ENCODE peak calls at places on chromosomes 6 and 20, in eight cellular contexts. One of them, this sample, is unnamed.

GRCh38 chr20:50558483-50558925 is 48.3 kb downstream of the PTPN1 start:
- DNase-seq in CD4-positive, alpha-beta T cell: no peak
- DNase-seq in cardiac muscle cell: no peak
- DNase-seq in ascending aorta: no peak
- DNase-seq in upper lobe of right lung: no peak
- DNase-seq in foreskin keratinocyte: peak
- DNase-seq in IMR-90: peak
- DNase-seq in dorsolateral prefrontal cortex: no peak
- DNase-seq in this sample: peak

GRCh38 chr20:50085481-50086365 is 27.2 kb downstream of the UBE2V1 start:
- DNase-seq in CD4-positive, alpha-beta T cell: no peak
- DNase-seq in cardiac muscle cell: peak
- DNase-seq in ascending aorta: peak
- DNase-seq in upper lobe of right lung: peak
- DNase-seq in foreskin keratinocyte: no peak
- DNase-seq in IMR-90: peak
- DNase-seq in dorsolateral prefrontal cortex: no peak
- DNase-seq in this sample: no peak

GRCh38 chr20:32976746-32977145 is 27.5 kb downstream of the SUN5 start:
- DNase-seq in CD4-positive, alpha-beta T cell: no peak
- DNase-seq in cardiac muscle cell: no peak
- DNase-seq in ascending aorta: peak
- DNase-seq in upper lobe of right lung: no peak
- DNase-seq in foreskin keratinocyte: no peak
- DNase-seq in IMR-90: no peak
- DNase-seq in dorsolateral prefrontal cortex: no peak
- DNase-seq in this sample: no peak

GRCh38 chr20:33789109-33789857 is 21.9 kb upstream of the CHMP4B start:
- DNase-seq in CD4-positive, alpha-beta T cell: no peak
- DNase-seq in cardiac muscle cell: peak
- DNase-seq in ascending aorta: peak
- DNase-seq in upper lobe of right lung: peak
- DNase-seq in foreskin keratinocyte: peak
- DNase-seq in IMR-90: peak
- DNase-seq in dorsolateral prefrontal cortex: peak
- DNase-seq in this sample: peak

GRCh38 chr20:47440857-47441773 is 60.6 kb upstream of the NCOA3 start:
- DNase-seq in CD4-positive, alpha-beta T cell: no peak
- DNase-seq in cardiac muscle cell: peak
- DNase-seq in ascending aorta: no peak
- DNase-seq in upper lobe of right lung: no peak
- DNase-seq in foreskin keratinocyte: no peak
- DNase-seq in IMR-90: peak
- DNase-seq in dorsolateral prefrontal cortex: no peak
- DNase-seq in this sample: no peak

GRCh38 chr20:45316150-45317080 is 8.3 kb upstream of the MATN4 start:
- DNase-seq in CD4-positive, alpha-beta T cell: no peak
- DNase-seq in cardiac muscle cell: no peak
- DNase-seq in ascending aorta: no peak
- DNase-seq in upper lobe of right lung: no peak
- DNase-seq in foreskin keratinocyte: no peak
- DNase-seq in IMR-90: no peak
- DNase-seq in dorsolateral prefrontal cortex: no peak
- DNase-seq in this sample: no peak

GRCh38 chr6:73131706-73132105 is 93.6 kb downstream of the KHDC1L start:
- DNase-seq in CD4-positive, alpha-beta T cell: no peak
- DNase-seq in cardiac muscle cell: peak
- DNase-seq in ascending aorta: no peak
- DNase-seq in upper lobe of right lung: no peak
- DNase-seq in foreskin keratinocyte: no peak
- DNase-seq in IMR-90: peak
- DNase-seq in dorsolateral prefrontal cortex: no peak
- DNase-seq in this sample: no peak

GRCh38 chr6:124022641-124023040 is 219.0 kb downstream of the NKAIN2 start:
- DNase-seq in CD4-positive, alpha-beta T cell: no peak
- DNase-seq in cardiac muscle cell: no peak
- DNase-seq in ascending aorta: no peak
- DNase-seq in upper lobe of right lung: no peak
- DNase-seq in foreskin keratinocyte: no peak
- DNase-seq in IMR-90: no peak
- DNase-seq in dorsolateral prefrontal cortex: no peak
- DNase-seq in this sample: no peak

GRCh38 chr20:62347151-62347404 is 20.0 kb downstream of the LAMA5 start:
- DNase-seq in CD4-positive, alpha-beta T cell: no peak
- DNase-seq in cardiac muscle cell: no peak
- DNase-seq in ascending aorta: no peak
- DNase-seq in upper lobe of right lung: no peak
- DNase-seq in foreskin keratinocyte: no peak
- DNase-seq in IMR-90: no peak
- DNase-seq in dorsolateral prefrontal cortex: no peak
- DNase-seq in this sample: no peak

GRCh38 chr6:131060311-131060710 is 2.7 kb downstream of the EPB41L2 start:
- DNase-seq in CD4-positive, alpha-beta T cell: no peak
- DNase-seq in cardiac muscle cell: no peak
- DNase-seq in ascending aorta: no peak
- DNase-seq in upper lobe of right lung: no peak
- DNase-seq in foreskin keratinocyte: no peak
- DNase-seq in IMR-90: peak
- DNase-seq in dorsolateral prefrontal cortex: no peak
- DNase-seq in this sample: no peak

GRCh38 chr6:836276-836853 is 143.4 kb upstream of the EXOC2 start:
- DNase-seq in CD4-positive, alpha-beta T cell: no peak
- DNase-seq in cardiac muscle cell: no peak
- DNase-seq in ascending aorta: no peak
- DNase-seq in upper lobe of right lung: no peak
- DNase-seq in foreskin keratinocyte: peak
- DNase-seq in IMR-90: no peak
- DNase-seq in dorsolateral prefrontal cortex: no peak
- DNase-seq in this sample: no peak

GRCh38 chr6:33961686-33962085 is 157.9 kb upstream of the MLN start:
- DNase-seq in CD4-positive, alpha-beta T cell: no peak
- DNase-seq in cardiac muscle cell: no peak
- DNase-seq in ascending aorta: peak
- DNase-seq in upper lobe of right lung: peak
- DNase-seq in foreskin keratinocyte: no peak
- DNase-seq in IMR-90: no peak
- DNase-seq in dorsolateral prefrontal cortex: no peak
- DNase-seq in this sample: no peak

DNA sequence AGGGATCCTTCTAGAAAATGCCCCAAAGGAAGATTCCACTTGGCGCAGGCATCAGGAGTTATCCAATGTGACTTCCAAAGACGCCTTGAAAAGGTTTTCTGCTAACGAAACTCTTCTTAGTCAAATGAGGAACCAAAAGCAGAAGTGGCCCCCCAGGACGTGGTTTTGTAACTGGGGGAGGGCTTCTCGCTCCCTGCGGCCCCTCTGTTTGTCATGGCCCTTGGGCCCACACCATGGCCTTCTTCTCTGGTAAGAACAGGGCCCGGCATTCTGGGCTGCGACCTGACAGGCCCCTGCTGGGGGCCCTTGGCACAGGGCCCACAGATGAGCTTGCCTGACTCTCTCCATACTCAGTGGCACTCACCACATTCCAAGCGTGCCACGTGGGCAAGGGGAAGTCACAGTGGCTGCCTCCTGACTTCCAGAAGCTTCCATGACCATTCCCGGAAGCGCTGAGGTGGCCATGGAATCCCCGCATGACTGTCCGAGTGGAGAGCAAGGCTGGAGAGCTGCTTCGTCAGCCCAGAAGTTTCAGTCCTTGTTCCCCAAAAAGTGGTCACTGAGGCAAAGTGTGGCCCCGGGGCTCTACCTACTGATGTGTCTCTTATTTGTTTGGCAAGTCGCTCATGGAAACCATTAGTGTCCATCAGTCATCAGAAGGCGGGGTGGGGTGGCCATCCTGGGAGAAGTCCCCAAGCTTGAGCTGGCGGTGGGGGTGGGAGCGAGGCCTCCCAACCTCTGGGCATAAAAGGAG is 881 bp upstream of the CTSZ start:
- DNase-seq in CD4-positive, alpha-beta T cell: no peak
- DNase-seq in cardiac muscle cell: no peak
- DNase-seq in ascending aorta: peak
- DNase-seq in upper lobe of right lung: peak
- DNase-seq in foreskin keratinocyte: no peak
- DNase-seq in IMR-90: no peak
- DNase-seq in dorsolateral prefrontal cortex: no peak
- DNase-seq in this sample: no peak
- H3K27ac ChIP-seq in CD4-positive, alpha-beta T cell: no peak
- H3K27ac ChIP-seq in cardiac muscle cell: no peak
- H3K27ac ChIP-seq in ascending aorta: peak
- H3K27ac ChIP-seq in upper lobe of right lung: peak
- H3K27ac ChIP-seq in foreskin keratinocyte: peak
- H3K27ac ChIP-seq in IMR-90: no peak
- H3K27ac ChIP-seq in dorsolateral prefrontal cortex: peak
- H3K27ac ChIP-seq in this sample: no peak

DNA sequence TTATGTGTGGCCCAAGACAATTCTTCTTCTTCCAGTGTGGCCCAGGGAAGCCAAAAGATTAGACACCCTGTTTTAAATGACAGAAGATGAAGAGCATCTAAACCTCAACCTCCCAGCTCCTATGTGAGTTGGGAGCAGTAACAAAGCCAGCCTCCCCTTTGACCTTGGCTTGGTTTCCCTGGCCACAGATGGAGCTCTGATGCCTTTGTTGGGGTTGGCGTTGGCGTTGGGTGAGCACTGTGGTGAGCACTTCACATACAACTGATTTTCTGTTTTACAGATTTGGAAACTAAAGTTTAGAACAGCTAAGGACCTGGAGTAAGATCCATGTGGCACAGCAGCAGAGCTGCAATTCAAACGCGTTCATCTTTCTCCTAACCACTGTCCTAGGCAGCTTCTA is 22.1 kb downstream of the DAAM2 start:
- DNase-seq in CD4-positive, alpha-beta T cell: no peak
- DNase-seq in cardiac muscle cell: no peak
- DNase-seq in ascending aorta: no peak
- DNase-seq in upper lobe of right lung: no peak
- DNase-seq in foreskin keratinocyte: no peak
- DNase-seq in IMR-90: no peak
- DNase-seq in dorsolateral prefrontal cortex: no peak
- DNase-seq in this sample: no peak
- H3K27ac ChIP-seq in CD4-positive, alpha-beta T cell: no peak
- H3K27ac ChIP-seq in cardiac muscle cell: no peak
- H3K27ac ChIP-seq in ascending aorta: peak
- H3K27ac ChIP-seq in upper lobe of right lung: no peak
- H3K27ac ChIP-seq in foreskin keratinocyte: no peak
- H3K27ac ChIP-seq in IMR-90: no peak
- H3K27ac ChIP-seq in dorsolateral prefrontal cortex: peak
- H3K27ac ChIP-seq in this sample: no peak

DNA sequence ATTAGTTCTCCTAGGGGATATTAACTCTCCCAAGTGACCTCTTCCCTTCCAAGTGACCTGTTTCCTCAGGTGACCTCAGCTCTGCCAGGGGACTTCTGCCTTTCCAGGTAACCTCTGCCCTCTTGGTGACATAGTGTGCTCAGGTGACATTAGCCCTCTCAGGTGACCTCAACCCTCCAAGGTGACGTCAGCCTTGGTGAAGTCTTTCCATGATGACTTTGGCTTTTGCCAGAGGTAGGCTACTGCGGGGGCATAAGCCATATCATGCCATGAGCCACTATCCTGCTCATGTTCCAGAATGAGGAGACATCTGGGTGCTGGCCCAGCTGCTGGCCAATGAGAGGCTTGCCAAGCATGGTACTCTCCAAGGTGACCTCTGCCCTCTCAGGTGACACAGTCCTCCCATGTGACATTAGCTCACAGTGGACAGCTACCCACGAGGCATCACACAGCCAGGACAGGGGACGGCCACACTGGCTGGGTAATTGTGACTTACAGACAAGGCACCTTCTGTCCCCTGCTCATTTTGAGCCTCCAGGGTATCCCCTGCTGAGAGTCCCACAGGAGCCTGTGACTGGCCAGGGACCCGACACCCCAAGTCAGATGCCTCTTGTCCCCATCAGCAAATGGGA is 31.1 kb downstream of the UBD start:
- DNase-seq in CD4-positive, alpha-beta T cell: no peak
- DNase-seq in cardiac muscle cell: no peak
- DNase-seq in ascending aorta: no peak
- DNase-seq in upper lobe of right lung: no peak
- DNase-seq in foreskin keratinocyte: no peak
- DNase-seq in IMR-90: no peak
- DNase-seq in dorsolateral prefrontal cortex: no peak
- DNase-seq in this sample: no peak
- H3K27ac ChIP-seq in CD4-positive, alpha-beta T cell: no peak
- H3K27ac ChIP-seq in cardiac muscle cell: no peak
- H3K27ac ChIP-seq in ascending aorta: no peak
- H3K27ac ChIP-seq in upper lobe of right lung: no peak
- H3K27ac ChIP-seq in foreskin keratinocyte: no peak
- H3K27ac ChIP-seq in IMR-90: no peak
- H3K27ac ChIP-seq in dorsolateral prefrontal cortex: no peak
- H3K27ac ChIP-seq in this sample: no peak

GRCh38 chr6:82249381-82250253 is 2.1 kb upstream of the IBTK start:
- DNase-seq in CD4-positive, alpha-beta T cell: no peak
- DNase-seq in cardiac muscle cell: no peak
- DNase-seq in ascending aorta: no peak
- DNase-seq in upper lobe of right lung: no peak
- DNase-seq in foreskin keratinocyte: no peak
- DNase-seq in IMR-90: no peak
- DNase-seq in dorsolateral prefrontal cortex: no peak
- DNase-seq in this sample: no peak
- H3K27ac ChIP-seq in CD4-positive, alpha-beta T cell: no peak
- H3K27ac ChIP-seq in cardiac muscle cell: no peak
- H3K27ac ChIP-seq in ascending aorta: no peak
- H3K27ac ChIP-seq in upper lobe of right lung: no peak
- H3K27ac ChIP-seq in foreskin keratinocyte: no peak
- H3K27ac ChIP-seq in IMR-90: no peak
- H3K27ac ChIP-seq in dorsolateral prefrontal cortex: no peak
- H3K27ac ChIP-seq in this sample: peak

GRCh38 chr6:139175389-139175788 is 40.5 kb downstream of the HECA start:
- DNase-seq in CD4-positive, alpha-beta T cell: no peak
- DNase-seq in cardiac muscle cell: no peak
- DNase-seq in ascending aorta: no peak
- DNase-seq in upper lobe of right lung: no peak
- DNase-seq in foreskin keratinocyte: no peak
- DNase-seq in IMR-90: no peak
- DNase-seq in dorsolateral prefrontal cortex: no peak
- DNase-seq in this sample: no peak
- H3K27ac ChIP-seq in CD4-positive, alpha-beta T cell: peak
- H3K27ac ChIP-seq in cardiac muscle cell: no peak
- H3K27ac ChIP-seq in ascending aorta: no peak
- H3K27ac ChIP-seq in upper lobe of right lung: no peak
- H3K27ac ChIP-seq in foreskin keratinocyte: no peak
- H3K27ac ChIP-seq in IMR-90: no peak
- H3K27ac ChIP-seq in dorsolateral prefrontal cortex: no peak
- H3K27ac ChIP-seq in this sample: no peak

GRCh38 chr6:88360203-88360797 is 194.2 kb upstream of the CNR1 start:
- DNase-seq in CD4-positive, alpha-beta T cell: no peak
- DNase-seq in cardiac muscle cell: no peak
- DNase-seq in ascending aorta: no peak
- DNase-seq in upper lobe of right lung: no peak
- DNase-seq in foreskin keratinocyte: no peak
- DNase-seq in IMR-90: no peak
- DNase-seq in dorsolateral prefrontal cortex: no peak
- DNase-seq in this sample: no peak
- H3K27ac ChIP-seq in CD4-positive, alpha-beta T cell: no peak
- H3K27ac ChIP-seq in cardiac muscle cell: no peak
- H3K27ac ChIP-seq in ascending aorta: no peak
- H3K27ac ChIP-seq in upper lobe of right lung: no peak
- H3K27ac ChIP-seq in foreskin keratinocyte: no peak
- H3K27ac ChIP-seq in IMR-90: no peak
- H3K27ac ChIP-seq in dorsolateral prefrontal cortex: no peak
- H3K27ac ChIP-seq in this sample: peak